ENCODE peak calls at places on chromosomes 16 and 17, in five cellular contexts. N is A549, C is GM12878, X is K562, O is HepG2. D is an unnamed sample.
A peak's percentile ranks its signal among the peaks of the same experiment; 100 is the strongest.

GRCh38 chr16:85372627-85373372 is 240.3 kb upstream of the GSE1 start:
- DNase-seq in C (no peak), O (peak; percentile 16), N (peak; percentile 52), X (peak; percentile 63), D (no peak)

GRCh38 chr16:86044881-86045600 is 146.1 kb downstream of the IRF8 start:
- DNase-seq in O (no peak), N (no peak), X (peak; percentile 26), C (no peak), D (no peak)

GRCh38 chr17:4994081-4994595 is 3.2 kb downstream of the INCA1 start:
- DNase-seq in C (no peak), O (no peak), X (no peak), N (no peak), D (no peak)

GRCh38 chr16:5349661-5350060 is 252.1 kb upstream of the EEF2KMT start:
- DNase-seq in C (no peak), O (no peak), X (no peak), N (no peak), D (peak; percentile 16)

GRCh38 chr17:59851431-59852375 is 41.0 kb downstream of the TUBD1 start:
- DNase-seq in X (no peak), N (peak; percentile 90), O (no peak), C (no peak), D (no peak)

GRCh38 chr17:15323147-15323546 is 18.2 kb downstream of the TEKT3 start:
- DNase-seq in O (no peak), C (no peak), X (no peak), N (no peak), D (no peak)

GRCh38 chr16:4200000-4200780 is 41.7 kb downstream of the SRL start:
- DNase-seq in C (no peak), N (peak; percentile 72), X (peak; percentile 76), O (peak; percentile 50), D (peak; percentile 74)

GRCh38 chr17:74288785-74289184 is 14.8 kb downstream of the DNAI2 start:
- DNase-seq in N (no peak), O (no peak), X (no peak), C (peak; percentile 69), D (no peak)

GRCh38 chr16:72198021-72198420 is 26.1 kb upstream of the PMFBP1 start:
- DNase-seq in N (no peak), O (no peak), X (no peak), C (no peak), D (no peak)

GRCh38 chr16:70381604-70382342 is 35.1 kb downstream of the DDX19A start:
- DNase-seq in N (no peak), O (no peak), C (no peak), X (no peak), D (no peak)

GRCh38 chr17:56934280-56934679 is 20.4 kb upstream of the TRIM25 start:
- DNase-seq in X (no peak), O (no peak), N (no peak), C (no peak), D (no peak)

GRCh38 chr16:77833906-77834599 is 45.7 kb downstream of the VAT1L start:
- DNase-seq in C (no peak), O (no peak), N (no peak), X (no peak), D (no peak)

GRCh38 chr16:4202615-4203014 is 39.3 kb downstream of the SRL start:
- DNase-seq in O (no peak), N (no peak), C (no peak), X (no peak), D (no peak)

GRCh38 chr16:53224932-53225533 is 170.2 kb downstream of the CHD9 start:
- DNase-seq in C (no peak), N (peak; percentile 55), X (peak; percentile 15), O (no peak), D (no peak)

GRCh38 chr17:39672522-39673334 is 4.5 kb downstream of the PNMT start:
- DNase-seq in X (no peak), C (no peak), O (no peak), N (no peak), D (no peak)

GRCh38 chr16:50368410-50369132 is at the start of gene BRD7:
- DNase-seq in O (peak; percentile 62), N (peak; percentile 54), C (no peak), X (peak; percentile 91), D (peak; percentile 51)

GRCh38 chr17:79832211-79833109 is 6.8 kb downstream of the CBX4 start:
- DNase-seq in X (peak; percentile 64), C (no peak), O (peak; percentile 85), N (peak; percentile 61), D (peak; percentile 58)

GRCh38 chr17:56085576-56086267 is 67.6 kb upstream of the ANKFN1 start:
- DNase-seq in X (no peak), N (no peak), O (no peak), C (no peak), D (no peak)

GRCh38 chr17:35795007-35795870 is at the start of gene MMP28:
- DNase-seq in C (no peak), O (no peak), N (peak; percentile 52), X (peak; percentile 70), D (peak; percentile 61)

GRCh38 chr16:23016372-23016771 is 132.9 kb downstream of the USP31 start:
- DNase-seq in X (no peak), C (peak; percentile 20), N (no peak), O (no peak), D (no peak)

GRCh38 chr17:80034977-80035686 is 540 bp downstream of the TBC1D16 start:
- DNase-seq in N (peak; percentile 40), C (no peak), O (no peak), X (no peak), D (peak; percentile 55)

GRCh38 chr17:81097943-81098308 is 63.0 kb downstream of the BAIAP2 start:
- DNase-seq in X (peak; percentile 72), N (peak; percentile 50), C (no peak), O (peak; percentile 42), D (no peak)

GRCh38 chr17:1379930-1380313 is 20.1 kb downstream of the YWHAE start:
- DNase-seq in C (peak; percentile 74), O (no peak), N (no peak), X (no peak), D (no peak)
- TF ChIP-seq ESRRA in C (no peak), O (no peak), N (no peak), X (no peak), D (no peak)

DNA sequence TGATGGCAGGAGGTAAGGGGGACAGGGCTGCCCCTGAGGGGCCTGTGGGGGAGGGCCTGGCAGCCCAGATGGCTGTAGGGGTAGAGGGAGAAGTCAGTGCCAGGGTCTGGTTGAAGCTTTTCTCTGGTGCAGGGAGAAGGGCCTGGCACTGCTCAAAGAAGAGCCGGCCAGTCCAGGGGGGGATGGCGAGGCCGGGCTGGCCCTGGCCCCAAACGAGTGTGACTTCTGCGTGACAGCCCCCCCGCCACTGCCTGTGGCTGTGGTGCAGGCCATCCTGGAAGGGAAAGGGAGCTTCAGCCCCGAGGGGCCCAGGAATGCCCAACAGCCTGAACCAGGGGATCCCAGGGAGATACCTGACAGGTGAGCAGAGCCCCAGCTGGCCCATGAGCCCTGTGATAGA is 2.8 kb upstream of the NOL3 start:
- DNase-seq in N (no peak), O (no peak), C (no peak), X (no peak), D (no peak)
- TF ChIP-seq ESRRA in N (no peak), O (no peak), C (no peak), X (no peak), D (no peak)

DNA sequence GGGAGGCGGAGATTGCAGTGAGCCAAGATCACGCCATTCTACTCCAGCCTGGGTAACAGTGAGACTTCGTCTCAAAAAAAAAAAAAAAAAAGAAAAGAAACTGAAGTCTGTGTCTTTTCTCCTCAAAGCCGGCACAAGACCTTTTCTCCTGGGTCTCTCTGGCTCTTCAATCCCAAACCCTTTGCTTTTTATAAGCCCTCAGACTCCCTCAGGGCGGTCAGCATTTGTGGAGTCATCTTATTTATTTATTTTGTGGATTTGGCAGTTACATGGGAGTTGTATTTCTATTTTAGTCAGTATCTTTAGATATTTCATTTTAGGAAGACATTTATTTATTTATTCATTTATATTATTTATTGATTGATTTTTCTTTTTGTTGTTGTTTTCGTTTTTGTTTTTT is 57.7 kb upstream of the MAP3K14 start:
- DNase-seq in C (no peak), X (no peak), O (no peak), N (no peak), D (no peak)
- TF ChIP-seq ESRRA in C (no peak), X (no peak), O (no peak), N (no peak), D (no peak)

DNA sequence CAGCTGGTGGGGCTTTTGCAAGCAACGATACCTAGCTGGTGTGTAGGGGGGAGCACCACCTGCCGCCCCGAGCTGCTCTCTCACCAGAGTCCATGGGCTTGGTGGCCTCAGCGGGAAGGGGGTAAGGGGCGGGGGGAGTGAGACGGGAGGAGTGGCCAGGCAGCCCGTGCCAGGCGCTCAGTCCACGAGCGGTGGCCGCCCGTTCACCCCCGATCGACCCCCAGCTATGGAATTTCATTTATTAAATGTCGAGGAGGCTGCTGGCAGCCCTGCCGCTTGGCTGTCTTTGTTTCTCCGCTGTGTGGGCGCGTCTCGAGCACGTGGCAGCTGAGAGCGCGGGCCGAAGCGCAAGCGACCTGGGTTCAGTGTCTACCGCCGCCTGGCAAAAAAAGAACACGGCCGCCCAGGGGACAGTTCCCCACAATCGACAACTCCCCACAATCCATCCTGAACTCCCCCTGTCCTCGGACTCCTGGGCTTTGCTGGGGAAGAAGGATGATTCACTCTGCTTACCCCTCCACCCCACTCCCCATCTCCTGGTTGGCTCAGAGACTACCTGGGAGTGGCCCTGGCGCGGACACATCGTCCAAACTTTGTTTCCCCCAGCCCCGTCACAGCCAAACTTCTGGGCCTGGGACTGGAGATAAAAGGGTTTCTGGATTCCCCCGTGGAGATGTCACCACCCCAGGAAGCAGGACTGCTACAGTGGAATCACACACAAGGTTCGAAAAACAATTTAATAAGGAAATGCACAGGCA is 1.7 kb upstream of the GIT1 start:
- DNase-seq in O (peak; percentile 58), X (peak; percentile 58), C (no peak), N (peak; percentile 92), D (peak; percentile 44)
- TF ChIP-seq ESRRA in O (no peak), X (peak; percentile 6), C (no peak), N (no peak), D (no peak)

DNA sequence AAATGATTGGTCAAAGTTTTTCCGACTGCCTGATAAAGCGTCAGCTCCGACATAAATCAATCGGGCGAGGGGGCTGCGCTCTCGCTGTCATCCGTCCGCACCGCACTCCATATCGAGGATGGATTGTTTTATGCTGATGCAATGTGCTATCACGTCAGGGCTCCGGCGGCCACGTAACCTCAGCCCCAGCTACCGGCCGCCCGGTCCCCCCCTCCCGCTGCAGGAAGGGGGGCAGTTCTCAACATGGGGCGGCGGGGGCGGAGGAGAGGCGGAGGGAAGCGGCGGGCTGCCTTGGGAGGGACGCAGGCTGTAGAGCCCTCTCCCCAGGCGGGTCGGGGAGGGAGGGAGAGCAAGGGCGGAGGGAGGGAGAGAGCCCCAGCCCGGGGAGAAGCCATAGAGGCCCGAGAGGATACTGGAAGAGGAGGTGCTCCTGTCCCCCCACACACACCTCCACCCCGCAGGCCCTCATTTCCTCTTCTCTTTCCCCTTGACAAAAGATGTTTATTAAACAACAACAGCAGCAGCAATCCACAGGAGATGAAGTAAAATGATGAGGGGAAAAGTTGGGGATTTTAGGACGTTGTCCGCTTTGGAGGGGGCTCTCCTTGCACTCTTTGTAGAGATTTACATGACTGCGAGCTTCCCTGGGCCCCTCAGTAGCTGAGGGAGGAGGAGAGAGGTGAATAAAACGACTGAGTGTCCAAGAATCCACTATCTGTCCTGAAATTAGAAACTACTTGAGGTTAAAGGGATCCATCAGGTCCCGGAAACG is 498 bp upstream of the HOXB9 start:
- DNase-seq in X (peak; percentile 91), O (no peak), C (no peak), N (peak; percentile 86), D (peak; percentile 71)
- TF ChIP-seq ESRRA in X (peak; percentile 84), O (no peak), C (no peak), N (no peak), D (no peak)

GRCh38 chr17:82489117-82489516 is 30.4 kb upstream of the FOXK2 start:
- DNase-seq in C (no peak), O (no peak), X (no peak), N (no peak), D (no peak)
- TF ChIP-seq ESRRA in C (no peak), O (no peak), X (no peak), N (no peak), D (no peak)

GRCh38 chr16:63568184-63568583 is 1531.9 kb upstream of the CDH8 start:
- DNase-seq in C (no peak), N (no peak), X (no peak), O (no peak), D (no peak)
- TF ChIP-seq ESRRA in C (no peak), N (no peak), X (no peak), O (no peak), D (no peak)